ENCODE peak calls at places on chromosome 11, in seven cellular contexts. One of them, this sample, is unnamed.

GRCh38 chr11:102007567-102008437 is 39.4 kb upstream of the CFAP300 start:
- DNase-seq in GM12891: no peak
- DNase-seq in T-helper 2 cell: peak; percentile 45
- DNase-seq in stimulated activated CD4-positive, alpha-beta T cell treated with anti-CD3 and anti-CD28 coated beads, Interleukin-4, amount 100 ng/mL, for 48 hours: no peak
- DNase-seq in stomach: peak; percentile 50
- DNase-seq in GM04504: peak; percentile 30
- DNase-seq in transverse colon: peak; percentile 60
- DNase-seq in this sample: peak; percentile 6

GRCh38 chr11:124310746-124311145 is 3.0 kb downstream of the OR8D1 start:
- DNase-seq in GM12891: no peak
- DNase-seq in stimulated activated CD4-positive, alpha-beta T cell treated with anti-CD3 and anti-CD28 coated beads, Interleukin-4, amount 100 ng/mL, for 48 hours: no peak
- DNase-seq in T-helper 2 cell: no peak
- DNase-seq in GM04504: no peak
- DNase-seq in stomach: no peak
- DNase-seq in transverse colon: no peak
- DNase-seq in this sample: no peak

GRCh38 chr11:72771507-72771906 is 19.3 kb upstream of the ARAP1 start:
- DNase-seq in T-helper 2 cell: no peak
- DNase-seq in transverse colon: no peak
- DNase-seq in stomach: no peak
- DNase-seq in stimulated activated CD4-positive, alpha-beta T cell treated with anti-CD3 and anti-CD28 coated beads, Interleukin-4, amount 100 ng/mL, for 48 hours: no peak
- DNase-seq in GM12891: no peak
- DNase-seq in GM04504: no peak
- DNase-seq in this sample: no peak

GRCh38 chr11:110323786-110324185 is 27.4 kb upstream of the RDX start:
- DNase-seq in stomach: no peak
- DNase-seq in GM12891: no peak
- DNase-seq in GM04504: no peak
- DNase-seq in stimulated activated CD4-positive, alpha-beta T cell treated with anti-CD3 and anti-CD28 coated beads, Interleukin-4, amount 100 ng/mL, for 48 hours: no peak
- DNase-seq in transverse colon: no peak
- DNase-seq in T-helper 2 cell: no peak
- DNase-seq in this sample: no peak

GRCh38 chr11:82996966-82997606 is 74.6 kb downstream of the RAB30 start:
- DNase-seq in GM12891: peak; percentile 47
- DNase-seq in GM04504: no peak
- DNase-seq in transverse colon: peak; percentile 80
- DNase-seq in stomach: peak; percentile 58
- DNase-seq in stimulated activated CD4-positive, alpha-beta T cell treated with anti-CD3 and anti-CD28 coated beads, Interleukin-4, amount 100 ng/mL, for 48 hours: no peak
- DNase-seq in T-helper 2 cell: peak; percentile 79
- DNase-seq in this sample: no peak

GRCh38 chr11:118042126-118042525 is 34.8 kb upstream of the TMPRSS4 start:
- DNase-seq in GM04504: no peak
- DNase-seq in stomach: no peak
- DNase-seq in stimulated activated CD4-positive, alpha-beta T cell treated with anti-CD3 and anti-CD28 coated beads, Interleukin-4, amount 100 ng/mL, for 48 hours: no peak
- DNase-seq in GM12891: no peak
- DNase-seq in T-helper 2 cell: peak; percentile 66
- DNase-seq in transverse colon: no peak
- DNase-seq in this sample: no peak

GRCh38 chr11:9138612-9139579 is 47.5 kb upstream of the SCUBE2 start:
- DNase-seq in transverse colon: peak; percentile 17
- DNase-seq in stimulated activated CD4-positive, alpha-beta T cell treated with anti-CD3 and anti-CD28 coated beads, Interleukin-4, amount 100 ng/mL, for 48 hours: no peak
- DNase-seq in GM04504: peak; percentile 72
- DNase-seq in stomach: peak; percentile 54
- DNase-seq in GM12891: no peak
- DNase-seq in T-helper 2 cell: no peak
- DNase-seq in this sample: no peak

GRCh38 chr11:37450613-37451012 is 852.6 kb upstream of the RAG2 start:
- DNase-seq in GM04504: no peak
- DNase-seq in T-helper 2 cell: peak; percentile 6
- DNase-seq in stimulated activated CD4-positive, alpha-beta T cell treated with anti-CD3 and anti-CD28 coated beads, Interleukin-4, amount 100 ng/mL, for 48 hours: no peak
- DNase-seq in stomach: no peak
- DNase-seq in transverse colon: no peak
- DNase-seq in GM12891: no peak
- DNase-seq in this sample: peak; percentile 59

GRCh38 chr11:64723117-64723906 is at the start of gene NRXN2:
- DNase-seq in T-helper 2 cell: peak; percentile 92
- DNase-seq in GM04504: peak; percentile 51
- DNase-seq in GM12891: peak; percentile 99
- DNase-seq in transverse colon: peak; percentile 83
- DNase-seq in stomach: peak; percentile 86
- DNase-seq in stimulated activated CD4-positive, alpha-beta T cell treated with anti-CD3 and anti-CD28 coated beads, Interleukin-4, amount 100 ng/mL, for 48 hours: peak; percentile 82
- DNase-seq in this sample: peak; percentile 73

GRCh38 chr11:45662096-45662664 is 3.2 kb downstream of the CHST1 start:
- DNase-seq in transverse colon: no peak
- DNase-seq in GM12891: no peak
- DNase-seq in T-helper 2 cell: no peak
- DNase-seq in GM04504: no peak
- DNase-seq in stomach: no peak
- DNase-seq in stimulated activated CD4-positive, alpha-beta T cell treated with anti-CD3 and anti-CD28 coated beads, Interleukin-4, amount 100 ng/mL, for 48 hours: no peak
- DNase-seq in this sample: no peak

GRCh38 chr11:27291954-27292641 is 70.9 kb downstream of the CCDC34 start:
- DNase-seq in T-helper 2 cell: no peak
- DNase-seq in GM04504: no peak
- DNase-seq in stimulated activated CD4-positive, alpha-beta T cell treated with anti-CD3 and anti-CD28 coated beads, Interleukin-4, amount 100 ng/mL, for 48 hours: no peak
- DNase-seq in GM12891: no peak
- DNase-seq in transverse colon: peak; percentile 76
- DNase-seq in stomach: peak; percentile 43
- DNase-seq in this sample: no peak

GRCh38 chr11:132941024-132941646 is 591.2 kb downstream of the OPCML start:
- DNase-seq in GM12891: peak; percentile 20
- DNase-seq in GM04504: peak; percentile 10
- DNase-seq in stomach: no peak
- DNase-seq in transverse colon: no peak
- DNase-seq in stimulated activated CD4-positive, alpha-beta T cell treated with anti-CD3 and anti-CD28 coated beads, Interleukin-4, amount 100 ng/mL, for 48 hours: no peak
- DNase-seq in T-helper 2 cell: no peak
- DNase-seq in this sample: peak; percentile 3

GRCh38 chr11:95891423-95892177 is 32.3 kb downstream of the MTMR2 start:
- DNase-seq in stimulated activated CD4-positive, alpha-beta T cell treated with anti-CD3 and anti-CD28 coated beads, Interleukin-4, amount 100 ng/mL, for 48 hours: no peak
- DNase-seq in transverse colon: no peak
- DNase-seq in stomach: no peak
- DNase-seq in T-helper 2 cell: no peak
- DNase-seq in GM12891: no peak
- DNase-seq in GM04504: no peak
- DNase-seq in this sample: peak; percentile 1

GRCh38 chr11:12251651-12252560 is 125.5 kb upstream of the PARVA start:
- DNase-seq in GM04504: no peak
- DNase-seq in transverse colon: no peak
- DNase-seq in stimulated activated CD4-positive, alpha-beta T cell treated with anti-CD3 and anti-CD28 coated beads, Interleukin-4, amount 100 ng/mL, for 48 hours: no peak
- DNase-seq in GM12891: no peak
- DNase-seq in stomach: no peak
- DNase-seq in T-helper 2 cell: no peak
- DNase-seq in this sample: no peak

GRCh38 chr11:66126808-66127555 is 56.9 kb downstream of the PACS1 start:
- DNase-seq in T-helper 2 cell: peak; percentile 74
- DNase-seq in GM12891: no peak
- DNase-seq in GM04504: peak; percentile 55
- DNase-seq in stimulated activated CD4-positive, alpha-beta T cell treated with anti-CD3 and anti-CD28 coated beads, Interleukin-4, amount 100 ng/mL, for 48 hours: peak; percentile 42
- DNase-seq in stomach: peak; percentile 56
- DNase-seq in transverse colon: peak; percentile 42
- DNase-seq in this sample: peak; percentile 80

GRCh38 chr11:17543574-17544180 is 539 bp downstream of the USH1C start:
- DNase-seq in transverse colon: peak; percentile 38
- DNase-seq in GM04504: no peak
- DNase-seq in stomach: no peak
- DNase-seq in T-helper 2 cell: no peak
- DNase-seq in stimulated activated CD4-positive, alpha-beta T cell treated with anti-CD3 and anti-CD28 coated beads, Interleukin-4, amount 100 ng/mL, for 48 hours: no peak
- DNase-seq in GM12891: no peak
- DNase-seq in this sample: no peak